ENCODE peak calls at places on chromosomes 11 and 22, in eight cellular contexts. C is pancreas; I is WTC11; Q is anterior cingulate cortex; X is effector memory CD8-positive, alpha-beta T cell; A is T-cell; J is activated T-helper 1 cell treated with anti-CD3 and anti-CD28 coated beads, Interleukin-12 subunit alpha, Interleukin-12 subunit beta, Interleukin-2, Interleukin-4 antibody, amounts not matched to agents 30 ng/mL and 10 ng/mL and 1 ng/mL, durations not matched to agents 14 hours and 24 hours and 36 hours; D is GOT3. O is an unnamed sample.
A peak's percentile ranks its signal among the peaks of the same experiment; 100 is the strongest.

GRCh38 chr11:125371451-125371935 is 124.6 kb downstream of the FEZ1 start:
- DNase-seq in C (no peak), I (peak; percentile 86), Q (no peak), X (no peak), A (no peak), J (no peak), D (no peak), O (no peak)

GRCh38 chr11:114163231-114163631 is 103.7 kb downstream of the ZBTB16 start:
- DNase-seq in C (no peak), I (no peak), Q (no peak), X (no peak), A (no peak), J (no peak), D (no peak), O (no peak)

GRCh38 chr11:78354741-78355705 is 62.6 kb downstream of the GAB2 start:
- DNase-seq in C (no peak), I (no peak), Q (no peak), X (no peak), A (no peak), J (no peak), D (no peak), O (no peak)

GRCh38 chr22:46528121-46528610 is 9.3 kb downstream of the CELSR1 start:
- DNase-seq in C (no peak), I (no peak), Q (no peak), X (no peak), A (no peak), J (no peak), D (no peak), O (no peak)

GRCh38 chr22:29031236-29031982 is 30.2 kb downstream of the C22orf31 start:
- DNase-seq in C (peak; percentile 56), I (no peak), Q (peak; percentile 39), X (no peak), A (no peak), J (no peak), D (no peak), O (no peak)

GRCh38 chr11:118650366-118650765 is 29.1 kb downstream of the TREH start:
- DNase-seq in C (no peak), I (no peak), Q (no peak), X (no peak), A (no peak), J (no peak), D (no peak), O (no peak)

GRCh38 chr11:1387961-1388762 is 1.6 kb upstream of the BRSK2 start:
- DNase-seq in C (peak; percentile 64), I (peak; percentile 46), Q (no peak), X (no peak), A (no peak), J (no peak), D (no peak), O (no peak)

GRCh38 chr11:61505640-61506155 is 2.9 kb upstream of the LRRC10B start:
- DNase-seq in C (no peak), I (no peak), Q (peak; percentile 42), X (no peak), A (no peak), J (no peak), D (no peak), O (no peak)

GRCh38 chr11:108278546-108278945 is 55.7 kb downstream of the ATM start:
- DNase-seq in C (no peak), I (no peak), Q (no peak), X (no peak), A (no peak), J (no peak), D (no peak), O (no peak)

GRCh38 chr11:126397016-126397415 is 41.5 kb downstream of the ST3GAL4 start:
- DNase-seq in C (no peak), I (no peak), Q (no peak), X (no peak), A (no peak), J (no peak), D (no peak), O (no peak)

O was measured in CD8-positive, alpha-beta memory T cell.